ENCODE peak calls at places on chromosomes 13 and 19, in seven cellular contexts. W is hypothalamus, D is uterus, I is esophagus squamous epithelium, L is Peyer's patch, Z is SIG-M5, Y is A172. G is an unnamed sample.

GRCh38 chr13:75271851-75272250 is 210.1 kb downstream of the TBC1D4 start:
- DNase-seq in I (no peak), W (no peak), Y (no peak), Z (no peak), L (no peak), D (no peak), G (no peak)

GRCh38 chr19:13881231-13881691 is 4.3 kb downstream of the NANOS3 start:
- DNase-seq in Z (no peak), D (no peak), Y (peak), W (no peak), I (no peak), L (peak), G (no peak)

GRCh38 chr13:93224545-93224944 is 2.1 kb upstream of the GPC6 start:
- DNase-seq in L (no peak), Y (peak), W (no peak), I (no peak), Z (no peak), D (no peak), G (no peak)

GRCh38 chr13:103852036-103852435 is 785.8 kb upstream of the SLC10A2 start:
- DNase-seq in W (no peak), L (no peak), D (no peak), Z (no peak), Y (no peak), I (no peak), G (no peak)

GRCh38 chr19:10544753-10545251 is 1.1 kb downstream of the ATG4D start:
- DNase-seq in I (no peak), Y (no peak), Z (no peak), W (no peak), D (no peak), L (no peak), G (no peak)

GRCh38 chr19:55657004-55657747 is 2.3 kb downstream of the U2AF2 start:
- DNase-seq in L (no peak), D (no peak), Y (no peak), W (no peak), Z (no peak), I (no peak), G (no peak)

GRCh38 chr19:38004505-38005223 is 97.7 kb downstream of the SIPA1L3 start:
- DNase-seq in Y (peak), W (peak), L (peak), D (peak), Z (no peak), I (peak), G (peak)

GRCh38 chr13:110108348-110109139 is 198.4 kb downstream of the COL4A1 start:
- DNase-seq in L (no peak), I (no peak), D (peak), Y (peak), W (no peak), Z (no peak), G (no peak)

GRCh38 chr13:78024996-78025395 is 106.4 kb upstream of the EDNRB start:
- DNase-seq in L (no peak), W (no peak), D (no peak), Z (no peak), I (no peak), Y (no peak), G (no peak)

GRCh38 chr19:41851456-41851855 is 6.6 kb downstream of the DMRTC2 start:
- DNase-seq in L (no peak), W (no peak), I (no peak), Y (no peak), D (no peak), Z (no peak), G (no peak)

GRCh38 chr13:94269557-94269956 is 209.9 kb downstream of the DCT start:
- DNase-seq in Y (no peak), W (no peak), Z (no peak), D (no peak), I (no peak), L (no peak), G (no peak)

GRCh38 chr19:5130371-5131030 is 161.6 kb downstream of the KDM4B start:
- DNase-seq in W (no peak), D (no peak), Y (no peak), Z (no peak), L (peak), I (no peak), G (peak)

GRCh38 chr13:76425930-76426329 is 460.3 kb downstream of the KCTD12 start:
- DNase-seq in L (no peak), Z (no peak), D (no peak), I (no peak), Y (no peak), W (no peak), G (no peak)